ENCODE peak calls at places on chromosomes 4 and X, in nine cellular contexts. Y is endothelial cell, S is hepatocyte, H is WTC11, Q is left lung, P is AG04450, C is Calu3, W is H9, N is fibroblast of lung. I is an unnamed sample.

GRCh38 chrX:29397506-29397905 is 810.3 kb downstream of the IL1RAPL1 start:
- DNase-seq in N (peak; percentile 87), C (no peak), H (no peak), Y (no peak), Q (no peak), P (peak; percentile 6), W (no peak), S (no peak), I (no peak)

GRCh38 chr4:123562994-123563745 is 166.6 kb downstream of the SPRY1 start:
- DNase-seq in N (peak; percentile 58), Y (no peak), P (no peak), S (no peak), Q (no peak), H (no peak), W (no peak), C (no peak), I (no peak)

GRCh38 chrX:6849711-6850415 is 297.6 kb upstream of the STS start:
- DNase-seq in W (no peak), C (no peak), Y (no peak), S (no peak), H (no peak), Q (no peak), P (no peak), N (peak; percentile 20), I (no peak)

GRCh38 chr4:82866706-82867385 is 24.1 kb downstream of the SEC31A start:
- DNase-seq in W (no peak), S (no peak), Y (no peak), P (no peak), C (no peak), Q (no peak), N (peak; percentile 23), H (no peak), I (no peak)

GRCh38 chr4:67071641-67072040 is 473.7 kb downstream of the CENPC start:
- DNase-seq in C (no peak), S (no peak), Q (no peak), Y (no peak), H (no peak), P (no peak), W (no peak), N (no peak), I (no peak)

GRCh38 chr4:70722199-70722791 is 531 bp downstream of the RUFY3 start:
- DNase-seq in Q (no peak), P (no peak), S (no peak), Y (no peak), W (no peak), N (peak; percentile 89), C (no peak), H (no peak), I (no peak)

GRCh38 chrX:47587091-47587891 is 5.1 kb downstream of the TIMP1 start:
- DNase-seq in W (no peak), S (no peak), Y (no peak), C (no peak), N (no peak), Q (no peak), H (no peak), P (no peak), I (no peak)

GRCh38 chrX:149527705-149528104 is 13.1 kb upstream of the EOLA1 start:
- DNase-seq in H (no peak), Y (peak; percentile 16), N (no peak), W (no peak), P (no peak), Q (no peak), S (no peak), C (peak; percentile 39), I (no peak)

GRCh38 chrX:30713061-30713525 is 59.9 kb downstream of the GK start:
- DNase-seq in P (peak; percentile 10), S (peak; percentile 71), W (peak; percentile 43), N (peak; percentile 49), C (peak; percentile 70), H (peak; percentile 48), Q (no peak), Y (peak; percentile 45), I (peak; percentile 72)

GRCh38 chrX:50747471-50747900 is 66.5 kb downstream of the SHROOM4 start:
- DNase-seq in Y (peak; percentile 24), N (peak; percentile 53), Q (no peak), S (peak; percentile 16), C (peak; percentile 43), W (no peak), H (peak; percentile 17), P (no peak), I (peak; percentile 25)

GRCh38 chrX:49664824-49665223 is 31.0 kb downstream of the PAGE1 start:
- DNase-seq in Q (no peak), N (no peak), W (no peak), S (no peak), Y (no peak), C (no peak), P (no peak), H (no peak), I (no peak)

GRCh38 chr4:67204441-67204840 is 340.9 kb downstream of the CENPC start:
- DNase-seq in C (no peak), Y (no peak), S (no peak), Q (no peak), W (no peak), H (no peak), P (no peak), N (peak; percentile 4), I (no peak)

GRCh38 chr4:182245041-182245440 is 1.8 kb downstream of the TENM3 start:
- DNase-seq in N (no peak), P (no peak), Q (no peak), S (no peak), Y (no peak), W (no peak), H (no peak), C (no peak), I (no peak)

DNA sequence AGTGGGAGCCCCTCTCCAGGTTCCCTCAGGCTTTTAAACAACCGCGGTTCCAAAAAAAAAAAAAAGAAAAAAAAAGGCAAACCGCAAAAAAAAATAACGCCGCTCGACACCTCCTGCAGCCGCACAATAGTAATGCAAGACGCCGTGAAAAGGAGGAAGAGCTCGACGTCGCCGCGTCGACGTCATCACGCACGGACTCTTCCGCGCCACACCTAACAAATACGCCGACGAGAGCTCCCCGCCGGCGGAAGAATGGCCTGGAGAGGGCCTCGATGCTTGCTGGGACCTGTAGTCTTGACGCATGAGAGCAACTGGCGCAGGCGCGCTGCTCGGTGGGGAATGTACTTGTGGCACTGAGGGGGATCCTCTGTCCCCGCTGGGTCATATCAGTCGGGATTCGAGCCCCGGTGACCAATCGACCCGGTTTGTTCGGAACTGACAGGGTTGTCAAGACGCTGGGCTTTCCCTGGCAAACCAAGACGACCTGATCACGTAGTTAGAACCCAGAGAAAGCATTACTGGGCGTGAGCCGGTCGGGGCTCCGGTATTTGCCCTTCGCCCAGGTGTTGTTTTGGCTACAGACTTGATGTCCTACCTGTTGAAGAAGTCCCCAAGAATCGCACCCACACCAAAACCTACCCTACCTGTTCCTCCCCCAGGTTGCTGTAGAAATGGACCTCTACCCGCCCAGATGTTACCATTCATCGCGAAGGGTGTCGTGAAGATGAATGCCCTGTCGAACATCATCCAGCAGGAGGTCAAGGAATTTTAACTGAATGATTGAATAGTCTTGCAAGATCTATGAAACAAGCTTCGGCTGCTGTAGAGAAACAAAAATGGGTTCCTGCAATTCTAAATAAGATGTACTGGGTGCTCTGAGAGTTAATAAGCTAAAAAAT is at the start of gene CBR4:
- DNase-seq in P (peak; percentile 96), C (peak; percentile 87), Y (peak; percentile 90), N (peak; percentile 99), W (peak; percentile 99), Q (peak; percentile 100), S (peak; percentile 98), H (peak; percentile 95), I (peak; percentile 86)
- TF ChIP-seq CTCF in P (peak; percentile 43), C (no peak), Y (peak; percentile 20), N (no peak), W (peak; percentile 26), Q (peak; percentile 24), S (no peak), H (no peak), I (no peak)

GRCh38 chrX:9683350-9683749 is 82.3 kb downstream of the GPR143 start:
- DNase-seq in Y (no peak), S (no peak), C (no peak), Q (no peak), W (no peak), P (no peak), H (no peak), N (no peak), I (no peak)

GRCh38 chrX:9682861-9683260 is 82.8 kb downstream of the GPR143 start:
- DNase-seq in S (no peak), Q (no peak), W (no peak), H (no peak), N (no peak), Y (no peak), C (no peak), P (no peak), I (no peak)

GRCh38 chrX:9681422-9681821 is 84.2 kb downstream of the GPR143 start:
- DNase-seq in P (no peak), H (no peak), Q (no peak), S (no peak), N (peak; percentile 69), W (no peak), Y (no peak), C (no peak), I (no peak)

GRCh38 chrX:9681011-9681410 is 84.6 kb downstream of the GPR143 start:
- DNase-seq in N (no peak), Y (no peak), C (no peak), H (no peak), W (no peak), S (no peak), P (no peak), Q (no peak), I (no peak)

GRCh38 chrX:9682456-9682855 is 83.2 kb downstream of the GPR143 start:
- DNase-seq in Y (no peak), H (no peak), C (no peak), N (peak; percentile 25), Q (no peak), S (peak; percentile 42), P (no peak), W (peak; percentile 35), I (no peak)
- TF ChIP-seq CTCF in Y (no peak), H (no peak), C (no peak), N (peak; percentile 31), Q (no peak), S (peak; percentile 35), P (peak; percentile 41), W (peak; percentile 46), I (no peak)

GRCh38 chrX:134095366-134095765 is 110.0 kb upstream of the GPC3 start:
- DNase-seq in W (no peak), H (no peak), N (no peak), P (no peak), Y (no peak), S (no peak), C (no peak), Q (no peak), I (no peak)
- TF ChIP-seq CTCF in W (no peak), H (no peak), N (no peak), P (no peak), Y (no peak), S (no peak), C (no peak), Q (no peak), I (no peak)

GRCh38 chrX:27622883-27623282 is 32.7 kb downstream of the DCAF8L2 start:
- DNase-seq in S (no peak), C (no peak), N (no peak), Y (no peak), W (no peak), P (no peak), H (no peak), Q (no peak), I (no peak)

GRCh38 chrX:27619459-27619858 is 29.3 kb downstream of the DCAF8L2 start:
- DNase-seq in W (no peak), Q (no peak), P (no peak), Y (no peak), C (no peak), S (peak; percentile 6), H (no peak), N (peak; percentile 23), I (no peak)

GRCh38 chrX:27619975-27620374 is 29.8 kb downstream of the DCAF8L2 start:
- DNase-seq in Y (no peak), P (no peak), H (no peak), S (peak; percentile 7), W (no peak), N (peak; percentile 2), Q (no peak), C (peak; percentile 6), I (peak; percentile 7)
- TF ChIP-seq CTCF in Y (peak; percentile 51), P (peak; percentile 45), H (no peak), S (peak; percentile 36), W (peak; percentile 68), N (peak; percentile 43), Q (no peak), C (peak; percentile 26), I (peak; percentile 44)

I was measured in GM13977.